ENCODE peak calls at places on chromosomes 12 and 14, in six cellular contexts. A is SK-N-SH, Y is PC-9, U is lower leg skin, S is OCI-LY7, J is fibroblast of the aortic adventitia. C is an unnamed sample.

GRCh38 chr12:113129664-113130456 is 5.7 kb downstream of the RASAL1 start:
- DNase-seq in J (no peak), Y (no peak), U (no peak), S (peak; percentile 25), A (peak; percentile 49), C (no peak)

GRCh38 chr12:131102991-131103609 is 149.4 kb downstream of the ADGRD1 start:
- DNase-seq in A (no peak), Y (no peak), S (no peak), U (peak; percentile 69), J (no peak), C (no peak)

GRCh38 chr12:22121224-22121623 is 75.2 kb downstream of the CMAS start:
- DNase-seq in Y (peak; percentile 34), U (no peak), S (peak; percentile 22), A (no peak), J (no peak), C (no peak)

GRCh38 chr12:14048949-14049545 is 67.6 kb upstream of the GRIN2B start:
- DNase-seq in S (no peak), A (no peak), J (no peak), U (no peak), Y (no peak), C (no peak)

GRCh38 chr12:92745874-92746553 is 43.2 kb downstream of the PLEKHG7 start:
- DNase-seq in S (no peak), U (peak; percentile 93), J (peak; percentile 98), A (peak; percentile 10), Y (peak; percentile 59), C (peak; percentile 84)

GRCh38 chr14:34302654-34303053 is 159.4 kb downstream of the SPTSSA start:
- DNase-seq in A (no peak), Y (no peak), S (no peak), U (no peak), J (peak; percentile 15), C (no peak)

GRCh38 chr14:58746261-58746660 is 108.5 kb downstream of the DACT1 start:
- DNase-seq in U (no peak), S (no peak), J (peak; percentile 86), A (no peak), Y (no peak), C (peak; percentile 26)

GRCh38 chr12:116765271-116765670 is 27.2 kb downstream of the RNFT2 start:
- DNase-seq in Y (no peak), S (no peak), U (no peak), J (peak; percentile 8), A (no peak), C (peak; percentile 73)

GRCh38 chr14:74882103-74882920 is 596 bp downstream of the DLST start:
- DNase-seq in U (peak; percentile 93), J (peak; percentile 63), A (peak; percentile 29), Y (no peak), S (peak; percentile 70), C (no peak)

GRCh38 chr12:79344855-79345840 is 345.6 kb downstream of the PAWR start:
- DNase-seq in U (no peak), J (peak; percentile 34), S (peak; percentile 46), A (peak; percentile 42), Y (peak; percentile 37), C (peak; percentile 7)

GRCh38 chr12:538731-539539 is 79.2 kb downstream of the B4GALNT3 start:
- DNase-seq in Y (peak; percentile 89), U (no peak), A (peak; percentile 68), S (no peak), J (peak; percentile 49), C (no peak)

GRCh38 chr12:27334052-27334720 is 1.6 kb downstream of the BMAL2 start:
- DNase-seq in S (no peak), Y (no peak), A (no peak), U (no peak), J (no peak), C (no peak)

GRCh38 chr12:19130224-19131019 is 889 bp downstream of the PLEKHA5 start:
- DNase-seq in Y (peak; percentile 61), J (peak; percentile 29), A (peak; percentile 69), S (no peak), U (peak; percentile 89), C (no peak)

GRCh38 chr14:64293976-64294671 is at the start of gene ESR2:
- DNase-seq in Y (peak; percentile 18), S (peak; percentile 42), U (no peak), A (peak; percentile 78), J (peak; percentile 38), C (no peak)

GRCh38 chr12:76810690-76811434 is 46.9 kb downstream of the ZDHHC17 start:
- DNase-seq in A (no peak), U (no peak), J (peak; percentile 12), S (no peak), Y (no peak), C (no peak)

GRCh38 chr14:20631023-20631820 is 10.3 kb downstream of the OR6S1 start:
- DNase-seq in J (peak; percentile 76), A (no peak), U (no peak), S (no peak), Y (peak; percentile 54), C (no peak)

GRCh38 chr12:110688446-110689001 is 391 bp downstream of the HVCN1 start:
- DNase-seq in U (no peak), S (no peak), Y (peak; percentile 8), A (no peak), J (no peak), C (no peak)

GRCh38 chr12:48865441-48866290 is at the start of gene RND1:
- DNase-seq in U (peak; percentile 97), S (peak; percentile 98), A (peak; percentile 94), Y (peak; percentile 87), J (peak; percentile 94), C (peak; percentile 73)

GRCh38 chr12:56836800-56837663 is 73.9 kb downstream of the HSD17B6 start:
- DNase-seq in J (peak; percentile 27), Y (peak; percentile 9), A (no peak), S (peak; percentile 23), U (no peak), C (no peak)

GRCh38 chr12:34302131-34302885 is 280.0 kb downstream of the ALG10 start:
- DNase-seq in Y (no peak), S (no peak), A (no peak), J (no peak), U (peak; percentile 54), C (no peak)

GRCh38 chr12:4915752-4916151 is 6.0 kb downstream of the KCNA1 start:
- DNase-seq in S (no peak), A (no peak), Y (no peak), U (no peak), J (no peak), C (no peak)

GRCh38 chr12:100826323-100826722 is 31.7 kb downstream of the ANO4 start:
- DNase-seq in J (peak; percentile 68), S (peak; percentile 32), Y (peak; percentile 28), U (no peak), A (no peak), C (no peak)

GRCh38 chr12:62813031-62813829 is 121.7 kb downstream of the PPM1H start:
- DNase-seq in Y (peak; percentile 27), S (peak; percentile 61), A (peak; percentile 63), J (peak; percentile 80), U (peak; percentile 92), C (no peak)

GRCh38 chr14:54709444-54709843 is 142.5 kb downstream of the SAMD4A start:
- DNase-seq in U (no peak), S (no peak), Y (no peak), A (no peak), J (no peak), C (no peak)

GRCh38 chr14:95253039-95253620 is 66.6 kb downstream of the CLMN start:
- DNase-seq in U (peak; percentile 50), Y (no peak), S (no peak), A (no peak), J (no peak), C (no peak)

GRCh38 chr14:85762523-85762922 is 232.6 kb downstream of the FLRT2 start:
- DNase-seq in S (no peak), A (no peak), U (no peak), J (no peak), Y (no peak), C (no peak)

GRCh38 chr12:65278576-65279386 is at the start of gene MSRB3:
- DNase-seq in Y (peak; percentile 51), U (peak; percentile 91), S (no peak), A (peak; percentile 75), J (peak; percentile 75), C (peak; percentile 18)

GRCh38 chr14:68807148-68807600 is 14.3 kb upstream of the ZFP36L1 start:
- DNase-seq in U (peak; percentile 89), Y (no peak), J (peak; percentile 82), A (peak; percentile 71), S (peak; percentile 77), C (no peak)

GRCh38 chr12:75630091-75630490 is 118.7 kb upstream of the KRR1 start:
- DNase-seq in J (no peak), U (no peak), S (no peak), Y (no peak), A (no peak), C (no peak)

GRCh38 chr14:92926180-92926845 is 3.4 kb downstream of the CHGA start:
- DNase-seq in U (no peak), J (no peak), A (no peak), Y (no peak), S (no peak), C (no peak)

GRCh38 chr14:92926931-92927330 is 4.0 kb downstream of the CHGA start:
- DNase-seq in U (no peak), J (peak; percentile 24), A (no peak), Y (no peak), S (no peak), C (no peak)

GRCh38 chr14:92928258-92928629 is 5.3 kb downstream of the CHGA start:
- DNase-seq in J (no peak), Y (no peak), U (no peak), S (no peak), A (no peak), C (no peak)

GRCh38 chr14:92928961-92929688 is 6.2 kb downstream of the CHGA start:
- DNase-seq in S (no peak), J (no peak), Y (no peak), U (no peak), A (no peak), C (no peak)

GRCh38 chr14:92927396-92928257 is 4.7 kb downstream of the CHGA start:
- DNase-seq in Y (no peak), A (no peak), U (no peak), J (no peak), S (peak; percentile 21), C (no peak)
- H3K4me3 ChIP-seq in Y (no peak overlapping the region), A (peak overlapping the region; percentile 56), U (no peak overlapping the region), J (no peak overlapping the region), S (no peak overlapping the region), C (no peak overlapping the region)

GRCh38 chr14:106556665-106557289 is 1030.4 kb downstream of the TMEM121 start:
- DNase-seq in J (no peak), Y (peak; percentile 37), S (peak; percentile 66), A (peak; percentile 46), U (peak; percentile 86), C (no peak)
- TF ChIP-seq CTCF in J (peak; percentile 26), Y (peak; percentile 71), S (peak; percentile 78), A (peak; percentile 82), U (no peak), C (peak; percentile 27)

GRCh38 chr12:121577443-121578180 is 3.2 kb downstream of the KDM2B start:
- DNase-seq in J (no peak), Y (no peak), S (no peak), U (no peak), A (no peak), C (no peak)
- H3K4me3 ChIP-seq in J (peak overlapping the region; percentile 68), Y (no peak overlapping the region), S (no peak overlapping the region), U (no peak overlapping the region), A (no peak overlapping the region), C (no peak overlapping the region)

DNA sequence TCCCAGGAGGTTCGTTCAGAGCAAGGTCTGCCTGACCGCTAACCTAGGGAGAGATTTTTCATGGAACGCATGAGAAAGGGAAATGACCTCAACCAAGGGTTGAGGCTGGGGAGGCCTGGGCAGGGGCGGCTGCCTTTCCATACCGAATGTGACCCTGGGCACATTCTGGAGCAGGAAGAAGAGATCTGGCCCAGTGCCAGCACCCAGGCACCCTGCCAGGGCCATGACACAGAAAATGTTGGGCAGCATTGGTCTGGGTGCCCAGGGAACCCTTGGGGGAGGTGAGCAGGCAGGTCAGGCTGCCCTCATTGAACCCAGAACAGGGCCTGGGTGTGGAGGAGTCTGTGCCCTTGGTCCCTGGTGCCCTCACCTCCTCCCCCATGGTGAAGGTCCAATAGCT is 106.8 kb downstream of the CALM1 start:
- DNase-seq in U (no peak), S (no peak), Y (peak; percentile 52), J (no peak), A (peak; percentile 71), C (no peak)
- TF ChIP-seq CTCF in U (no peak), S (no peak), Y (no peak), J (no peak), A (no peak), C (no peak)

C was measured in kidney epithelial cell.